ENCODE peak calls at places on chromosomes 11 and 22, in five cellular contexts. G, B, S, I and N are unnamed samples.

GRCh38 chr11:68663482-68664010 is 20.8 kb upstream of the GAL start:
- DNase-seq in S (no peak), G (no peak), B (no peak), I (no peak), N (no peak)

GRCh38 chr11:86639172-86639571 is 33.2 kb downstream of the ME3 start:
- DNase-seq in I (no peak), S (no peak), G (no peak), B (no peak), N (no peak)

GRCh38 chr11:2234963-2235362 is 35.4 kb downstream of the ASCL2 start:
- DNase-seq in G (no peak), S (no peak), I (no peak), B (no peak), N (no peak)

GRCh38 chr22:20111045-20111688 is 4.7 kb upstream of the RANBP1 start:
- DNase-seq in I (no peak), B (no peak), S (peak; percentile 61), G (peak; percentile 87), N (peak; percentile 51)

GRCh38 chr11:2558861-2559526 is 114.2 kb downstream of the KCNQ1 start:
- DNase-seq in S (no peak), B (no peak), G (no peak), I (no peak), N (no peak)

GRCh38 chr22:34370711-34371110 is 450.4 kb upstream of the LARGE1 start:
- DNase-seq in I (no peak), G (no peak), S (no peak), B (no peak), N (no peak)

GRCh38 chr11:56889986-56890385 is 98.7 kb upstream of the OR5AK2 start:
- DNase-seq in S (no peak), I (no peak), G (no peak), B (no peak), N (no peak)

GRCh38 chr11:3890806-3891205 is 35.3 kb downstream of the STIM1 start:
- DNase-seq in I (no peak), B (no peak), G (no peak), S (no peak), N (no peak)

GRCh38 chr11:72079776-72080325 is 491 bp downstream of the NUMA1 start:
- DNase-seq in I (no peak), S (no peak), B (no peak), G (peak; percentile 76), N (no peak)

GRCh38 chr11:121134758-121135312 is 33.8 kb downstream of the TECTA start:
- DNase-seq in S (no peak), I (no peak), B (no peak), G (no peak), N (no peak)

GRCh38 chr11:36447514-36447913 is 62.6 kb downstream of the TRAF6 start:
- DNase-seq in S (no peak), B (no peak), I (no peak), G (no peak), N (no peak)

GRCh38 chr22:29136715-29137700 is 64.2 kb downstream of the KREMEN1 start:
- DNase-seq in G (no peak), B (no peak), I (no peak), S (no peak), N (no peak)

GRCh38 chr22:50399751-50400331 is 56.7 kb downstream of the PPP6R2 start:
- DNase-seq in G (peak; percentile 33), I (no peak), B (peak; percentile 21), S (peak; percentile 16), N (peak; percentile 3)

GRCh38 chr11:94036096-94036495 is 14.9 kb downstream of the HEPHL1 start:
- DNase-seq in I (no peak), G (peak; percentile 4), S (no peak), B (no peak), N (no peak)

GRCh38 chr22:21816787-21817496 is 50.5 kb downstream of the MAPK1 start:
- DNase-seq in B (no peak), S (no peak), I (peak; percentile 61), G (peak; percentile 73), N (no peak)

DNA sequence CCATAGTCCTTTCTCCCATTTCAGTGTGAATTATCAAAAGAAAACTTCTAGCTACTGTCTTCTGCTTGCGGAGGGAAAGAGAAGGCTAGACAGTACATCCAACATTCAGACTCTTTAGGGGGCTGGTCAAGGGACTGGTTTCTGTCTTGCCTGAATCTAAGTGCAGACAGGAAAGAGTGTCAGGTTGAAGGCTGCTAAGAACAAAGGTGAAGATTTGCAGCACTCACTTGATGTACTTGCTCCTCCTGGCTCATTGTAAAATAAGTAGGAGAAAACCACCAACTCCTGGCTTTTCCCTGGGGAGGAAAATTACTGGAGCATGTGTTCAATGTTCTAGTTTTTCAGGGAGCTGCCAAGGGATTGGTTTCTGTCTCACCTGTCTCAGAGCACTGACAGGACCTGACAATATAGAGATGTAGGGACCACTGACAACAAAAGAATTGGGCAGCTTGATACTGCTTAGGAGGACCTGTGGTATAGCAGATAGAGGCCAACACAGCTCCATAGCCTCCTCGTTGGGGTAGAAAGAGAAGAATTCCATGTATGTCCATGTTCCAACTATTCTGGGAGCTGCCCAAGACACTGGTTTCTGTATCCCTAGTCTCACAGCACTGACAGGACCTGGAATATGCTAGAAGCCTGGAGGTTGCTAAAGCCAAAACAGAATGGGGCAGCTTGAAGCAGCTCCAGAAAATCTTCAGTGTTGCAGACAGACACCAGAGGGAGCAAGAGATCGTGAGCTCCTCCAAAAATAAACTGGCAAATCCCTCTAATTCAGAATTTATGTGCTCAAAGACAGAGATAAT is 39.7 kb upstream of the MMP12 start:
- DNase-seq in I (no peak), S (peak; percentile 4), G (no peak), B (peak; percentile 19), N (peak; percentile 37)
- TF ChIP-seq RAD21 in I (peak; percentile 51), S (no peak), G (no peak), B (peak; percentile 69), N (peak; percentile 71)

GRCh38 chr11:122405788-122406341 is 249.7 kb upstream of the UBASH3B start:
- DNase-seq in B (no peak), I (no peak), S (no peak), G (no peak), N (no peak)
- TF ChIP-seq ZNF274 in B (no peak), I (no peak), S (no peak), G (no peak), N (no peak)

DNA sequence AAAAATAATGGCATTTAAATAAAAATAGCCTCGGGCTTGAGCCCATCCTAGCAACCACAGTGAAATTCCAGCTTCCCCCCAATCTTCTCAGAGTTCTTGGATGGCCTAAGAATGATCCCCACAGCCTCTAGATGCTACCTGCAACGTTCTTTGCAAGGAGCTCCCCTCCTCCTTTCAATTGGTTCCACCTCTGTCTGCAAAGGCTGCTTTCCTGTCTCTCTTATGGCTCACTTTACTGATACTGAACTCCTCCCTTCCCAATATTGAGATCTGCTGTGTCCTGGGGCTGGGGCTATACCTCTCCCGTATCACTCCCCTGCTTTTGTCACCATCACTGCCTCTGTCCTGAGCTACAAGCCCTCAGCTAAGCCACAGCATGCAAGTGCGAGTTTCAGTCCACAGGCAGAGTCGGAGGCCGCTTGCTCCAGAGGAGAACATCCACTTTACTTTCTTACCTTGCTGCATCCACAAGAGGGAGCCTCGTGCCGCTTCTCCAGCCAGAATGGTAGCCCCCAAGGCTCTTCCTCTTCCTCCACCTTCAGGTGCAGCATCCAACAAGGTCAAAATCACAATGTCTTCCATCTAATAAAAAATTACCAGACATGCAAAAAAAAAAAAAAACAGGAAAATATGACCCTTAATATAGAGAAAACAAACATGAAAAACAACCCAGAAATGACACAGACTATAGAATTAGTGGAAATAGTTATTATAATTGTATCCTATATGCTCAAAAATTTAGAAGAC is 48.6 kb upstream of the TMEM45B start:
- DNase-seq in I (no peak), G (no peak), S (peak; percentile 52), B (peak; percentile 38), N (peak; percentile 44)
- TF ChIP-seq MAX in I (no peak), G (no peak), S (no peak), B (no peak), N (no peak)

DNA sequence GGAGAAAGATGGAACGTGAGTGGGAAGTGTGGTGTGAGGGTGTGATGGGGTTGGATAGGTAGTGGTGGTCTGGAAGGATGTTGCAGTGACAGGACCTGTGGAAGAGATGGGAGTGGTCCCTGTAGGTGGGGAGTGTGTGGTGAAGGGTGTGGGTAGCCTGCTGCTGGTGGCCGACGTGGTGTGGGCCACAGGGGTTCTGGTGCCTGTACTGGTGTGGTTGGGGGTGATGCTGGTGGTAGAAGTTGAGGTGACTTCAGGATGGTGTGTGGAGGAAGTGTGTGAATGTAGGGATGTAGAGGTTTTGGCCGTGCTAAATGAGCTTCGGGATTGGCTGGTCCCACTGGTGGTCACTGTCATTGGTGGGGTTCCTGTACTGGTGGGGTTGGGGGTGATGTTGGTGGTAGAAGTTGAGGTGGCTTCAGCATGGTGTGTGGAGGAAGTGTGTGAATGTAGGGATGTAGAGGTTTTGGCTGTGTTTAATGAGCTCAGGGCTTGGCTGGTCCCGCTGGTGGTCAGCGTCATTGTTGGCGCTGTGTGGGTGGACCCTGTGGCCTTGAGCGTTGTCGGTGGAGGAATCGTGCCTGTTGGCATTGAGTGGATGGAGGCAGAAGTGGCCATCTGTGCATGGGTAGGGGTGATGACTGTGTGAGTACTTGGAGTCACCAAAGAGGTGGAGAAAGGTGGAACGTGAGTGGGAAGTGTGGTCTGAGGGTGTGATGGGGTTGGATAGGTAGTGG is 19.1 kb downstream of the MUC6 start:
- DNase-seq in S (peak; percentile 7), I (no peak), B (no peak), G (no peak), N (no peak)
- TF ChIP-seq RAD21 in S (no peak), I (no peak), B (no peak), G (no peak), N (no peak)

GRCh38 chr11:111926505-111927391 is 8.0 kb downstream of the C11orf52 start:
- DNase-seq in B (peak; percentile 94), G (peak; percentile 98), I (peak; percentile 84), S (peak; percentile 93), N (peak; percentile 93)
- TF ChIP-seq ZNF274 in B (no peak), G (no peak), I (no peak), S (peak; percentile 68), N (no peak)

DNA sequence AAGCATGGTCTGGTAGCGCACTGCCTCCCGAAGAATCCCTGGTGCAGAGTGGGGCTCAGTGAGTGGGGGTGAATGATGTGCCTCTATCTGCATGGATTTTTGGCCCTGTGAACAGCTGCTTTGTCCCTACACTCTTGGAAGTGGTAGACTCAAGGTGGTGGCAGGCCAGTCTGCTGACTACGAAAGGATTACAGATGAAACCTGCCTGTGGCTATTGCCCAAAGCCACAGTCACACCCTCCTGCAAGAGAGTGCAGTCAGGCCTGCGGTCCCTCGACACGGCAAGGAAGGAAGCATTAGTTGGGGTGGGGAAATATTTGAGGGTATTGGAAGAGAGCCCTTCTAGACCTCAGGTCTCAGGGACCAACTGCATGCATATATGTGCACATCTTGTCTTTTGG is 63.7 kb downstream of the DSCAML1 start:
- DNase-seq in G (no peak), I (no peak), B (no peak), S (no peak), N (no peak)
- TF ChIP-seq MAX in G (no peak), I (no peak), B (no peak), S (no peak), N (no peak)

GRCh38 chr11:61021661-61022212 is 50.3 kb downstream of the CD6 start:
- DNase-seq in G (peak; percentile 39), I (no peak), B (peak; percentile 34), S (no peak), N (no peak)

GRCh38 chr11:61025819-61026120 is 54.3 kb downstream of the CD6 start:
- DNase-seq in I (no peak), G (no peak), B (no peak), S (no peak), N (no peak)

GRCh38 chr11:61024938-61025818 is 53.7 kb downstream of the CD6 start:
- DNase-seq in I (no peak), G (no peak), B (no peak), S (no peak), N (no peak)

GRCh38 chr11:61022311-61023085 is 51.0 kb downstream of the CD6 start:
- DNase-seq in B (no peak), G (no peak), S (no peak), I (no peak), N (no peak)

GRCh38 chr11:61023086-61024035 is 51.9 kb downstream of the CD6 start:
- DNase-seq in G (no peak), I (no peak), B (no peak), S (no peak), N (no peak)
- TF ChIP-seq RAD21 in G (no peak), I (no peak), B (no peak), S (no peak), N (no peak)